ENCODE peak calls at places on chromosome 5, in six cellular contexts. U is breast epithelium; I is GM20000; H is smooth muscle cell of the brain vasculature; M is hypothalamus; B is stimulated activated CD4-positive, alpha-beta T cell treated with anti-CD3 and anti-CD28 coated beads, Interleukin-12 subunit alpha, Interleukin-12 subunit beta, amount 100 ng/mL, for 4 hours. O is an unnamed sample.

GRCh38 chr5:9596256-9596655 is 33.9 kb downstream of the TAS2R1 start:
- DNase-seq in U (no peak), I (no peak), H (no peak), M (no peak), B (no peak), O (no peak)

GRCh38 chr5:40220260-40220659 is 459.5 kb upstream of the PTGER4 start:
- DNase-seq in U (no peak), I (no peak), H (no peak), M (no peak), B (no peak), O (no peak)

GRCh38 chr5:1668141-1668721 is 131.4 kb downstream of the MRPL36 start:
- DNase-seq in U (peak; percentile 15), I (peak; percentile 31), H (no peak), M (no peak), B (no peak), O (no peak)

GRCh38 chr5:78133423-78133822 is 161.1 kb downstream of the AP3B1 start:
- DNase-seq in U (no peak), I (no peak), H (no peak), M (no peak), B (no peak), O (no peak)

GRCh38 chr5:16791036-16791705 is 144.9 kb downstream of the MYO10 start:
- DNase-seq in U (no peak), I (peak; percentile 63), H (peak; percentile 63), M (no peak), B (no peak), O (peak; percentile 24)

GRCh38 chr5:115419794-115420585 is 123.5 kb upstream of the CCDC112 start:
- DNase-seq in U (no peak), I (no peak), H (peak; percentile 68), M (no peak), B (no peak), O (no peak)

GRCh38 chr5:80284720-80285119 is 28.9 kb upstream of the SERINC5 start:
- DNase-seq in U (no peak), I (no peak), H (no peak), M (no peak), B (no peak), O (no peak)

GRCh38 chr5:136066705-136067271 is 38.0 kb downstream of the TGFBI start:
- DNase-seq in U (no peak), I (no peak), H (no peak), M (no peak), B (no peak), O (no peak)

GRCh38 chr5:56321236-56321881 is 88.2 kb upstream of the ANKRD55 start:
- DNase-seq in U (no peak), I (no peak), H (no peak), M (no peak), B (no peak), O (no peak)

GRCh38 chr5:139343476-139343875 is 1.8 kb downstream of the PAIP2 start:
- DNase-seq in U (no peak), I (no peak), H (no peak), M (no peak), B (no peak), O (no peak)

GRCh38 chr5:122419195-122419894 is 107.3 kb downstream of the SNCAIP start:
- DNase-seq in U (no peak), I (no peak), H (no peak), M (no peak), B (no peak), O (no peak)

GRCh38 chr5:77650686-77651085 is 12.2 kb upstream of the OTP start:
- DNase-seq in U (no peak), I (no peak), H (no peak), M (no peak), B (no peak), O (no peak)

GRCh38 chr5:59266410-59266809 is 627.1 kb downstream of the PDE4D start:
- DNase-seq in U (no peak), I (no peak), H (no peak), M (no peak), B (no peak), O (no peak)

GRCh38 chr5:120532835-120533234 is 68.7 kb downstream of the PRR16 start:
- DNase-seq in U (no peak), I (no peak), H (no peak), M (no peak), B (no peak), O (no peak)

GRCh38 chr5:138463335-138464017 is 1.8 kb upstream of the EGR1 start:
- DNase-seq in U (peak; percentile 51), I (no peak), H (peak; percentile 69), M (no peak), B (no peak), O (no peak)

GRCh38 chr5:133311171-133311570 is 259.4 kb downstream of the HSPA4 start:
- DNase-seq in U (no peak), I (no peak), H (no peak), M (no peak), B (no peak), O (no peak)

GRCh38 chr5:107303581-107303980 is 367.2 kb downstream of the EFNA5 start:
- DNase-seq in U (no peak), I (no peak), H (no peak), M (no peak), B (no peak), O (no peak)

GRCh38 chr5:71938886-71939285 is 168.4 kb upstream of the MAP1B start:
- DNase-seq in U (peak; percentile 32), I (no peak), H (no peak), M (no peak), B (no peak), O (no peak)

GRCh38 chr5:127351418-127351817 is 60.8 kb downstream of the MEGF10 start:
- DNase-seq in U (no peak), I (no peak), H (no peak), M (no peak), B (no peak), O (no peak)

GRCh38 chr5:129906177-129906887 is 2.1 kb downstream of the CHSY3 start:
- DNase-seq in U (no peak), I (no peak), H (peak; percentile 37), M (no peak), B (no peak), O (no peak)

GRCh38 chr5:157204765-157205164 is 24.1 kb downstream of the ITK start:
- DNase-seq in U (no peak), I (no peak), H (no peak), M (no peak), B (no peak), O (no peak)

GRCh38 chr5:180179399-180180197 is 29.4 kb downstream of the RASGEF1C start:
- DNase-seq in U (no peak), I (no peak), H (no peak), M (no peak), B (no peak), O (no peak)

GRCh38 chr5:111254613-111255012 is 30.4 kb downstream of the CAMK4 start:
- DNase-seq in U (no peak), I (peak; percentile 71), H (no peak), M (no peak), B (peak; percentile 59), O (peak; percentile 95)

GRCh38 chr5:7754997-7755596 is 95.8 kb downstream of the CFAP90 start:
- DNase-seq in U (no peak), I (peak; percentile 65), H (peak; percentile 10), M (no peak), B (peak; percentile 18), O (no peak)

O was measured in GM12878.